ENCODE peak calls at places on chromosome 22, in four cellular contexts. Q, K, O and W are unnamed samples.

GRCh38 chr22:33726294-33726711 is 194.0 kb downstream of the LARGE1 start:
- DNase-seq in K (no peak), O (no peak), Q (no peak), W (no peak)

GRCh38 chr22:40499187-40499753 is 128.9 kb downstream of the SGSM3 start:
- DNase-seq in Q (peak; percentile 74), K (no peak), O (no peak), W (no peak)

GRCh38 chr22:38135133-38135706 is 24.7 kb upstream of the BAIAP2L2 start:
- DNase-seq in O (no peak), Q (peak; percentile 42), K (no peak), W (no peak)

GRCh38 chr22:39598017-39598965 is 27.7 kb downstream of the CACNA1I start:
- DNase-seq in K (peak; percentile 64), O (no peak), Q (no peak), W (peak; percentile 61)

GRCh38 chr22:44207173-44207980 is 26.7 kb downstream of the PARVG start:
- DNase-seq in O (no peak), Q (no peak), K (no peak), W (no peak)

GRCh38 chr22:44697423-44698179 is 4.4 kb upstream of the PRR5 start:
- DNase-seq in K (no peak), Q (peak; percentile 74), O (peak; percentile 71), W (peak; percentile 93)

GRCh38 chr22:43308451-43309235 is 34.5 kb downstream of the SCUBE1 start:
- DNase-seq in Q (no peak), O (no peak), K (no peak), W (peak; percentile 63)

GRCh38 chr22:43098356-43098755 is 9.2 kb upstream of the TTLL1 start:
- DNase-seq in K (no peak), Q (no peak), O (no peak), W (no peak)

GRCh38 chr22:40022536-40023225 is 27.9 kb downstream of the FAM83F start:
- DNase-seq in K (no peak), Q (no peak), O (no peak), W (no peak)

GRCh38 chr22:23264610-23265388 is 84.5 kb downstream of the BCR start:
- DNase-seq in K (no peak), Q (no peak), O (no peak), W (no peak)

GRCh38 chr22:44031111-44031963 is 7.2 kb downstream of the PARVB start:
- DNase-seq in K (no peak), Q (no peak), O (no peak), W (no peak)

GRCh38 chr22:48851933-48852549 is 975.6 kb downstream of the BRD1 start:
- DNase-seq in O (no peak), Q (peak; percentile 41), K (no peak), W (peak; percentile 59)

GRCh38 chr22:29780781-29781676 is 13.9 kb downstream of the UQCR10 start:
- DNase-seq in Q (no peak), O (no peak), K (no peak), W (no peak)

GRCh38 chr22:37280718-37281117 is 1.6 kb upstream of the CYTH4 start:
- DNase-seq in Q (no peak), O (no peak), K (no peak), W (no peak)

GRCh38 chr22:40498454-40499186 is 128.2 kb downstream of the SGSM3 start:
- DNase-seq in K (no peak), O (no peak), Q (no peak), W (no peak)

GRCh38 chr22:44972363-44973083 is 37.3 kb downstream of the PHF21B start:
- DNase-seq in K (no peak), O (no peak), Q (no peak), W (no peak)

GRCh38 chr22:21677606-21678443 is 12.0 kb downstream of the PPIL2 start:
- DNase-seq in K (no peak), Q (no peak), O (no peak), W (no peak)

GRCh38 chr22:44445307-44445680 is 52.7 kb downstream of the RTL6 start:
- DNase-seq in K (no peak), O (no peak), Q (peak; percentile 42), W (peak; percentile 19)

GRCh38 chr22:41834005-41834975 is 1.4 kb downstream of the SREBF2 start:
- DNase-seq in Q (no peak), K (no peak), O (no peak), W (no peak)

GRCh38 chr22:30634477-30635233 is 926 bp upstream of the SLC35E4 start:
- DNase-seq in K (peak; percentile 92), O (peak; percentile 83), Q (peak; percentile 93), W (peak; percentile 97)

GRCh38 chr22:29009148-29009547 is 52.5 kb downstream of the C22orf31 start:
- DNase-seq in O (no peak), Q (no peak), K (no peak), W (no peak)

GRCh38 chr22:21815958-21816357 is 51.5 kb downstream of the MAPK1 start:
- DNase-seq in Q (no peak), O (no peak), K (no peak), W (no peak)

DNA sequence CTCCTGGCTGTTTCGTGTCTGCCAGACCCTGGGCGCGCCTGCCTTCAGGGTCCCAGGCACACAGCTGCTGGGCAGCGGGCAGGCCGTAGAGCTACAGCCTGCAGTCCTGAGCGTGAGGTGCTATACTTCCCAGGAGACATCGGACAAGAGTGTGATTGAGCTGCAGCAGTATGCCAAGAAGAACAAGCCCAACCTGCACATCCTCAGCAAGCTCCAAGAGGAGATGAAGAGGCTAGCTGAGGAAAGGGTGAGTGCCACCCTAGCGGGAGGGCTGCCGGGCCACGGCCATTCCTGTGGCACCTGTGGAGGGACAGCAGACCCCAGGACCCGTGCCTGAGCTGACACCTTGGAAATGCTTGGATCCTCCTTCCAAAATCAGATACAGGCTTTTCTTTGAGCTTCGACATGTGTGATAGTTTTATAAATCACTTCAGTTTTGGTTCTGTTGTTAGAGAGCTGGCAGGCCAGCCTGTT is 7.1 kb upstream of the RANBP1 start:
- DNase-seq in Q (no peak), K (no peak), O (no peak), W (peak; percentile 51)
- H3K27ac ChIP-seq in Q (no peak overlapping the region), K (no peak overlapping the region), O (no peak overlapping the region), W (no peak overlapping the region)

GRCh38 chr22:36136988-36137387 is 23.6 kb downstream of the APOL3 start:
- DNase-seq in Q (no peak), K (no peak), O (no peak), W (no peak)
- H3K27ac ChIP-seq in Q (no peak overlapping the region), K (no peak overlapping the region), O (no peak overlapping the region), W (no peak overlapping the region)

GRCh38 chr22:45996241-45997076 is 19.5 kb upstream of the WNT7B start:
- DNase-seq in K (no peak), O (peak; percentile 81), Q (peak; percentile 81), W (peak; percentile 84)

GRCh38 chr22:45994516-45995404 is 17.8 kb upstream of the WNT7B start:
- DNase-seq in K (no peak), O (peak; percentile 85), Q (peak; percentile 90), W (peak; percentile 98)

GRCh38 chr22:45997077-45997774 is 20.3 kb upstream of the WNT7B start:
- DNase-seq in K (no peak), O (peak; percentile 95), Q (peak; percentile 96), W (peak; percentile 92)

GRCh38 chr22:45993841-45994240 is 16.9 kb upstream of the WNT7B start:
- DNase-seq in K (no peak), O (no peak), Q (no peak), W (no peak)

DNA sequence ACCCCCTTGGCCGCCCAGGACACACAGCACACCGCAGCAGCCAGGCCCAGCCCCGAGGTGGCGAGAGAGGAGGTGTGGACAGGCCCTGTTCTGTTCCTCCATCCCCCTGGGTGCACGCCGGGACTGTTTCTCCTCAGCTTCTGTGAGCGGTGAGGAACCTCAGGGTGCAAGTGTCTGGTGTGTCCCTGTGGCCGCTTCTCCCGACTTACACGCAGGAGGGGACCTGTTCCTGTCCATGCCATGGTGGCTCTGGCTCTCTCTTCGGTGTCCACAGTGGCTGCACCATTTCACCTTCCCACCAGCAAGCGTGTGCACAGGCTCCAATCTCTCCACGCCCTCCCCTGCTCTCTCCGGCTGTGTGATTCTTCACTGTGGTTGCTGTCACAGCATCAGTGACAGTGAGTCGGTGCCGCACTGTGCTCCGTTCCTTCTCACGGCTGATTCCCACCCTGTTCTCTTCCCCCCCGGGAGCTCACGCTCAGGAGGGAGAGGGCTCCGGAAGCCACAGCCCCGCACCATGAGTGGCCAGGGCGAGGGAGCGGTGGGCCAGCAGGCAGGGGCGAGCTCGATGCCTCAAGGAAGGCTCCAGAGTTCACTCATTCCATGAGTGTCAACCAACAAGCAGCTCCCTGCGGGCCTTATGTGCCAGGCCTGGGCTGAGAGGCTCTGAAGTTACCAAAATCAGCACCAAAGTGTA is 18.6 kb upstream of the WNT7B start:
- DNase-seq in Q (no peak), K (no peak), O (no peak), W (no peak)
- H3K27ac ChIP-seq in Q (peak overlapping the region; percentile 56), K (no peak overlapping the region), O (peak overlapping the region; percentile 89), W (peak overlapping the region; percentile 35)

GRCh38 chr22:46618104-46618647 is 2.0 kb upstream of the GRAMD4 start:
- DNase-seq in K (no peak), Q (no peak), O (no peak), W (no peak)

GRCh38 chr22:46620588-46621242 is 529 bp downstream of the GRAMD4 start:
- DNase-seq in O (no peak), K (no peak), Q (no peak), W (no peak)

GRCh38 chr22:46618667-46619066 is 1.5 kb upstream of the GRAMD4 start:
- DNase-seq in O (peak; percentile 61), Q (no peak), K (no peak), W (peak; percentile 76)

GRCh38 chr22:46619240-46619829 is 851 bp upstream of the GRAMD4 start:
- DNase-seq in Q (no peak), O (no peak), K (no peak), W (peak; percentile 51)

DNA sequence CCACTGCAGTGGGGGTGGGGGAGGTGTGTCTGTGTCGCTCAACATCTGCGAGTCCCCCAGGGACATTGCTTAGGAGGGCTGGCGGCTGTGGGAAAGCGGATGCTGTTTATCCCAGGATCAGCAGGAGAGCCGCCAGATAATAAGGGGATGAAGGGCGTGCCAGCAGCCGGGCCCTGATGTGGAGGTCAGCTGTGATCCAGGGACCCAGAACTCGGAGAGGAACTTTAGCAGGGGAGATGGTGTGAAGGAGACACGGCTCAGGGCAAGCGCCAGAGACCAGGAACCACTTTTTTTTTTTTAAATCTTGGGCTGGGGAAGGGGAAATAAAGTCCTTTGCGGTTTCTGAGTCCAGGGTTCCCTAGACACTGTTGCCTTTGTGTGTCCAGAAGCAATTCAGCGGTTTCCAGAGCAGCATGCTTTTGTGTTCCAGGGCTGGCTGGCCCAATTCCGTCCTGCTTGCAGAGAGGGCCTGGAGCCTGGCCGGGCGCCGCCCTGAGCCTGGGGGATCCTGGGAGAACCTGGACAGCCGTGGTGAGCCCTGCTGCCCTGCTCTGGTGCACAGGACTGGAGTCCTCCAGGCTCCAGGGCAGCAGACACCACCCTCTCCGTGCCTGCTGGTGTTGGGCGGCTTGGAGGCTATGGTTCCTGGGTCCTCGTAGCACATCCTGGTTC is at the start of gene GRAMD4:
- DNase-seq in Q (no peak), K (no peak), O (peak; percentile 76), W (no peak)
- H3K27ac ChIP-seq in Q (no peak within 1 kb of the TSS), K (no peak within 1 kb of the TSS), O (peak within 1 kb of the TSS; percentile 85), W (no peak within 1 kb of the TSS)

GRCh38 chr22:26566994-26567393 is 22.9 kb downstream of the TPST2 start:
- DNase-seq in O (no peak), Q (no peak), K (no peak), W (no peak)

GRCh38 chr22:26570126-26570525 is 19.8 kb downstream of the TPST2 start:
- DNase-seq in Q (no peak), O (no peak), K (no peak), W (no peak)

GRCh38 chr22:26565889-26566288 is 24.0 kb downstream of the TPST2 start:
- DNase-seq in K (no peak), Q (no peak), O (no peak), W (no peak)

GRCh38 chr22:26567610-26568009 is 22.3 kb downstream of the TPST2 start:
- DNase-seq in Q (no peak), K (no peak), O (no peak), W (no peak)

GRCh38 chr22:26568207-26568706 is 21.7 kb downstream of the TPST2 start:
- DNase-seq in O (no peak), Q (no peak), K (peak; percentile 64), W (no peak)
- H3K27ac ChIP-seq in O (peak overlapping the region; percentile 31), Q (no peak overlapping the region), K (no peak overlapping the region), W (no peak overlapping the region)